ENCODE peak calls at places on chromosomes 16 and 17, in five cellular contexts. B, Q, H, C and T are unnamed samples.

GRCh38 chr17:21210411-21211076 is 3.4 kb downstream of the TMEM11 start:
- DNase-seq in B (no peak), Q (no peak), H (no peak), C (no peak), T (no peak)

GRCh38 chr16:68328151-68328859 is 17.5 kb downstream of the PRMT7 start:
- DNase-seq in B (peak; percentile 81), Q (peak; percentile 95), H (peak; percentile 55), C (peak; percentile 83), T (peak; percentile 88)

GRCh38 chr17:48240562-48241130 is 133.1 kb downstream of the SNX11 start:
- DNase-seq in B (no peak), Q (no peak), H (no peak), C (no peak), T (no peak)

GRCh38 chr16:77385481-77385880 is 49.4 kb downstream of the ADAMTS18 start:
- DNase-seq in B (no peak), Q (no peak), H (no peak), C (no peak), T (no peak)

GRCh38 chr16:27458987-27459688 is 57.2 kb downstream of the IL21R start:
- DNase-seq in B (no peak), Q (no peak), H (no peak), C (peak; percentile 18), T (no peak)

GRCh38 chr17:4710693-4711634 is 532 bp downstream of the ARRB2 start:
- DNase-seq in B (no peak), Q (no peak), H (no peak), C (peak; percentile 87), T (no peak)

GRCh38 chr17:5587431-5588032 is 3.2 kb upstream of the NLRP1 start:
- DNase-seq in B (no peak), Q (peak; percentile 86), H (no peak), C (no peak), T (peak; percentile 87)

GRCh38 chr16:86093801-86094750 is 195.1 kb downstream of the IRF8 start:
- DNase-seq in B (peak; percentile 55), Q (no peak), H (no peak), C (peak; percentile 55), T (no peak)

GRCh38 chr17:1460233-1460632 is 4.2 kb upstream of the CRK start:
- DNase-seq in B (peak; percentile 90), Q (no peak), H (peak; percentile 80), C (peak; percentile 94), T (no peak)

GRCh38 chr16:20271893-20272292 is 55.4 kb downstream of the GP2 start:
- DNase-seq in B (no peak), Q (no peak), H (no peak), C (no peak), T (no peak)

GRCh38 chr17:29575511-29576213 is 7.2 kb downstream of the TP53I13 start:
- DNase-seq in B (peak; percentile 57), Q (no peak), H (no peak), C (peak; percentile 72), T (no peak)
- TF ChIP-seq CTCF in B (no peak), Q (no peak), H (no peak), C (no peak), T (no peak)

GRCh38 chr16:88705746-88706287 is 391 bp downstream of the RNF166 start:
- DNase-seq in B (no peak), Q (no peak), H (no peak), C (no peak), T (no peak)

GRCh38 chr16:88705076-88705684 is 1.0 kb downstream of the RNF166 start:
- DNase-seq in B (no peak), Q (no peak), H (no peak), C (no peak), T (peak; percentile 18)

GRCh38 chr16:88701541-88702363 is 4.5 kb downstream of the RNF166 start:
- DNase-seq in B (no peak), Q (no peak), H (no peak), C (no peak), T (no peak)

GRCh38 chr16:88702364-88703210 is 3.6 kb downstream of the RNF166 start:
- DNase-seq in B (no peak), Q (no peak), H (no peak), C (no peak), T (no peak)

GRCh38 chr16:88703486-88704309 is 2.5 kb downstream of the RNF166 start:
- DNase-seq in B (peak; percentile 92), Q (no peak), H (no peak), C (no peak), T (no peak)
- H3K4me3 ChIP-seq in B (peak overlapping the region; percentile 99), Q (peak overlapping the region; percentile 7), H (peak overlapping the region; percentile 99), C (peak overlapping the region; percentile 13), T (no peak overlapping the region)

DNA sequence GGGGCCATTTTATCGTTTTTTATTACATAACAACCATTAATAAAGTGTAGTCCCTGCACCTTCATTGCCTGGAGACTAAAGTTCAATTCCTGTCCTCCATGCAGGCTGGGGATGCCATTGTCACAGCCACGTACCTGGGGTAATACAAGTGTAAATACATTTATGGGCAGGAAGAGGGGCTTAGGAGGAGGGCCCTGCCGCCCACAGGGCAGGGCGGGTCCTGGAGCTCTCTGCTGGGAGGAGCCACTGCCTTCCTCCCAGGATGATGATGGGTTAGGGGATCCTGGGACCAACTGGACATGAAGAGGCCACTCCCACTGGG is 44.0 kb upstream of the SLC38A10 start:
- DNase-seq in B (no peak), Q (no peak), H (no peak), C (peak; percentile 38), T (no peak)
- H3K4me1 ChIP-seq in B (peaks cover 49% of the 10 kb centered on the region), Q (peaks cover 91% of the 10 kb centered on the region), H (peaks cover 38% of the 10 kb centered on the region), C (peaks cover 30% of the 10 kb centered on the region), T (peaks cover 57% of the 10 kb centered on the region)

GRCh38 chr17:72656114-72656763 is 436.2 kb downstream of the SLC39A11 start:
- DNase-seq in B (no peak), Q (no peak), H (no peak), C (no peak), T (no peak)

GRCh38 chr17:72659811-72660210 is 432.7 kb downstream of the SLC39A11 start:
- DNase-seq in B (no peak), Q (no peak), H (no peak), C (no peak), T (no peak)

GRCh38 chr17:72660274-72661092 is 432.0 kb downstream of the SLC39A11 start:
- DNase-seq in B (no peak), Q (no peak), H (no peak), C (no peak), T (no peak)

GRCh38 chr17:72658675-72659074 is 433.8 kb downstream of the SLC39A11 start:
- DNase-seq in B (no peak), Q (no peak), H (no peak), C (no peak), T (no peak)

DNA sequence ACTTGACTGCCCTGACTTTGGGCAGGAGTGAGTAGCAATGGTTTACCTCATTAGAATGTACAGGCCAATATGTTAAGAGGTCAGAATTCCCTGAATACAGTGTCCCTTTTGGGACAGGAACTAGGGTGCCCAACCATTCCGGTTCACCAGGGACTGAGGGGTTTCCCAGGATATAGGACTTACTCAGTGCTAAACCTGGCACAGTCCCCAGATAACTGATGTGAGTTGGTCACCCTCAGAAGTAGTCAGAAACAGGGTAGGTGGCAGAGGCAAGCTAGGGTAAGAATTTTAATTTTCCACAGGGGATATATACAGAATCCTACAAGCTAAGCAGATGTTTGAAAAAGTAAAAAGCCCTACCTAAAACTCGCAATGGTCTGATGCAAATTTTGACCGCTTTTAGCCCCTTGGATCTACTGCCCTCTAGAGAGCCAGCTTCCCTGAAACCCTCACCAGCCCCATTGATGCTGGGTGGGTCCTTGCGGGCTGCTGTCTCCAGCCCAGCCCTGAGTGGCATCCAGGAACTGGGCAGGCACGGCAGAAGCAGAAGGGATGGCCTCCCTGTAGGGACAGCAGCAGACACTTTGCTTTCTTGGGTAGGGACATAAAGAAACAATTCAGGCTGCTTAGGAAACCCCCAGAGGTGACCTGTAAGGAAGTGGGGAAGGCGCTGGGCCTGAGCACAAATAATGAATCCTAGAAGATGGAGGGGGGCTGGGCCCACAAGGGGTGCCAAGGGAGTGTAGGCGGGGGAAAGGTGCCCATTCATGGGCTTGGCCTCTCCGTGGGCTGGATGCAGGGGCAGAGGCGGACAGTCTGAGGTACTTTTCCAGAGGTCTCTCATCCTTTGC is 434.8 kb downstream of the SLC39A11 start:
- DNase-seq in B (no peak), Q (no peak), H (no peak), C (no peak), T (no peak)
- TF ChIP-seq CTCF in B (no peak), Q (no peak), H (no peak), C (no peak), T (peak; percentile 4)

DNA sequence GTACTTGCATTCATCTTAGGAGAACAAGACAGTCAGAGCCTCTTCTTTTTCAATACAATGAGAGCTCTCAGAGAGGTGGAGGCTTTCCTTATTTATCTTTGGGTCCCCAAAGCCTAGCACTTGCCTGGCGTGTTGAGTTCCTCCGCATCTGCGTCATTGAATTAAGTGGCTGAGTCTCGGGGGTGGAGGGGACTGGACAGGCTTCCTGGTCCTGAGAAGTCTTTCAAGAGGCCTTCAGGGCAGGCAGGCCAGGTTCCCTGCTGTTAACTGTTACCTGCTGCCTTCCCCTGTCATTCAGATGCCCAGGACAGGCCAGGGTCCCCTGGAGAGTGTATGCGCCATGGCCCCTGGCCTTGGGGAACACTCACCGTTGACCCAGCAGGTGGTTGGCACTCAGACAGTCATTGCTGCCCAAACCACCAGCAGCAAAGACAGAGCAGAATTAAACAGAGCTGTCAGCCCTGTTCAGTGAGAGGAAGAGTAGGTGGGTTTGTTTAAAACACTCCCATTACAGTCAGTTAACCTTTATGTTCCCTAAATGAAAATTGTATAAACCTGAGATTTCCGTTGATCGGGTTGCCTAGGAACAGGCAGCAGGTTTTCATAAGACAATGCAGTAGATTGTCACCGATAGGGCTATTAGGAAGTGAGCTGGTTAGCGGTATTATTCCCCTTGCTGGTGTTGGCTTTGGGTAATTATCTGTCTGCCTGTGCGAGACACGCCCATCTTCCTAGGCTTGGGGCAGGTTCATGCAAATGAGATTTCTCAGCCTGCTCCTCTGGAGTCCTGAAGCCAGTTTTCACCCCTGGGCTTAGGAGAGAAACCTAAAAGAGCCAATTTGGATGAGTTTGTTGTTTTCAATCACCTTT is 132.7 kb downstream of the CCDC182 start:
- DNase-seq in B (no peak), Q (no peak), H (no peak), C (no peak), T (no peak)
- H3K4me3 ChIP-seq in B (no peak overlapping the region), Q (no peak overlapping the region), H (no peak overlapping the region), C (no peak overlapping the region), T (no peak overlapping the region)

GRCh38 chr17:77458202-77459017 is 317.6 kb downstream of the SEC14L1 start:
- DNase-seq in B (no peak), Q (no peak), H (no peak), C (no peak), T (peak; percentile 61)
- H3K4me1 ChIP-seq in B (peaks cover 60% of the 10 kb centered on the region), Q (peaks cover 100% of the 10 kb centered on the region), H (peaks cover 4% of the 10 kb centered on the region), C (peaks cover 27% of the 10 kb centered on the region), T (peaks cover 70% of the 10 kb centered on the region)